ENCODE peak calls at places on chromosomes 7 and 10, in four cellular contexts. K, T, V and B are unnamed samples.

GRCh38 chr7:41007351-41007751 is 695.5 kb downstream of the INHBA start:
- DNase-seq in K (no peak), T (no peak), V (no peak), B (no peak)

GRCh38 chr10:68506406-68506805 is 20.9 kb downstream of the SLC25A16 start:
- DNase-seq in K (no peak), T (no peak), V (no peak), B (no peak)

GRCh38 chr10:85597006-85597405 is 769.6 kb downstream of the GRID1 start:
- DNase-seq in K (no peak), T (no peak), V (no peak), B (no peak)

GRCh38 chr7:130147710-130148325 is 57.4 kb downstream of the TMEM209 start:
- DNase-seq in K (no peak), T (no peak), V (no peak), B (no peak)

GRCh38 chr7:92831716-92832622 is 4.4 kb downstream of the CDK6 start:
- DNase-seq in K (peak), T (no peak), V (no peak), B (no peak)

GRCh38 chr10:72085864-72086465 is 2.4 kb downstream of the SPOCK2 start:
- DNase-seq in K (no peak), T (no peak), V (no peak), B (no peak)

GRCh38 chr10:70125918-70126590 is 6.6 kb downstream of the AIFM2 start:
- DNase-seq in K (no peak), T (no peak), V (no peak), B (no peak)

GRCh38 chr10:94038024-94038423 is 44.3 kb downstream of the PLCE1 start:
- DNase-seq in K (no peak), T (no peak), V (no peak), B (no peak)

GRCh38 chr7:105309235-105310156 is 79.2 kb downstream of the SRPK2 start:
- DNase-seq in K (no peak), T (no peak), V (no peak), B (no peak)

GRCh38 chr7:100949227-100949930 is at the start of gene MUC3A:
- DNase-seq in K (no peak), T (no peak), V (no peak), B (no peak)

DNA sequence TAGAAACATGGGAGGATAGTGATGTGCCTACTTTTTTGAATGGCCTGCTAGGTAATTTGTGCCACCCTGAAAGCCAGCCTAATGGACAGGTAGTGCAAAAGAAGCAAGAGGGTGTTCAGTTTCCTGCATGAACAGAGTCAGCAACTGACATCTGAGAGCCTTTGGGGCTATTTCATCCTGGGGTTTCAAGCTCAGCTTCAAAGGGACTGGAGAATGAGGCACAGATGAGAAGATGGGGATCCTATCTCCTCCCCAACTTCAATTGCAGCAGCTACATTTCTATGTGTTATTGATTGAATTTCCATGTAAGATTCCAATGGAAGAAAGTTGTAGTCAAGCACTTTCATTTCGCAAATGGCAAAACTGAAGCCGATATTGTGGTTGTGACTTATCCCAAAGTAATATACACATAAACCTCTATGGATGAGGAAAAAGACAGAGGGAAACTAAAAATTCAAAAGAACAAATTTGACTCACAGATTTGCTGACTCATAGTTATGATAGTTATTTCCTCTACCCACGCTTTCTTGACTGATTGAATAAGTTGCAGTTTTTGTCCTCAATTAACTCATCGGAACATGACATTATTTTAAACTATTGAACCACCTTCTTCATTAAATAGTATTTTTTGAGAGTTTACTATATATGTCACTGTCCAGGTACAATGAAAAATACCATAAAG is 42.6 kb upstream of the NRP1 start:
- DNase-seq in K (peak), T (no peak), V (no peak), B (no peak)
- H3K4me3 ChIP-seq in K (no peak), T (no peak), V (no peak), B (no peak)

GRCh38 chr7:135159359-135160087 is 11.0 kb downstream of the CYREN start:
- DNase-seq in K (no peak), T (no peak), V (no peak), B (no peak)
- H3K4me3 ChIP-seq in K (no peak), T (peak), V (no peak), B (no peak)

GRCh38 chr7:123771256-123771655 is 22.5 kb upstream of the WASL start:
- DNase-seq in K (peak), T (no peak), V (no peak), B (no peak)
- H3K4me3 ChIP-seq in K (no peak), T (no peak), V (no peak), B (no peak)

DNA sequence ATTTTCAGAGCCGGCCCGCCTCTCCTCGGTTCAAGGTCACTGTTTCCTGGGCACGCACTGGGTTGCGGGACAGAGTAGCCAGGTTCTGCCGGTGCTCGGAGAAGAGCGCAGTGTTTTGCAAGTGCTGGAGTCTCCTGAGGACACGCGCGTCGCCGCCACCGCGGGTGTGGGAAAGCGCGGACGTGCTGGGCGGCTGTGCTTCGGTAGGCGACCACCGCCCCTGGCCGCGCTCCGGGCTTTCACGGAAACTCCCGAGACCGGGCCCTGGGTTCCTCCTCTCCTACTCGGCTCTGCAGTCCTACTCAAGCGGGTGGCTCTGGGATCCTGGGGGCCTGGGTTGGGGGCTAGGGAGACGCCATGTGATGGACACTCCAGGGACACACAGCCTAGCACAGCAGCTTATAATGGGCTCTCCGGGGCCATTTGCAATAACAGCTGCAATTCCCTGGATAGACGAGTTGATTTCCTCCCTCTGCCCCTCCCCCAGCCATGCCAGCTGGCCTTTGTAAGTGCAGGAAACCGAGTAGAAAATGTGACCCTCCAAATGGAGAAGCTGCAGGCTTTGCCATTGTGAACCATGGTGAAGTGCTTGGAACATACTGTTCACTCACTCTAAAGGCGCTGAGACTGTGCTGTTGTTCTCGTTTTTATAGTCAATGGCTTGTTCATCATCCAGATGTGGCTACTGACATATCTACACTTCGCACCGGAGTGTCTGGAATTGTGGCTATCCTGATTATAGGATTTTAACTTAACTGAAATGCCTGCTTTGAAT is 2.1 kb downstream of the FRAT1 start:
- DNase-seq in K (no peak), T (no peak), V (peak), B (no peak)
- H3K4me3 ChIP-seq in K (no peak), T (peak), V (peak), B (peak)

DNA sequence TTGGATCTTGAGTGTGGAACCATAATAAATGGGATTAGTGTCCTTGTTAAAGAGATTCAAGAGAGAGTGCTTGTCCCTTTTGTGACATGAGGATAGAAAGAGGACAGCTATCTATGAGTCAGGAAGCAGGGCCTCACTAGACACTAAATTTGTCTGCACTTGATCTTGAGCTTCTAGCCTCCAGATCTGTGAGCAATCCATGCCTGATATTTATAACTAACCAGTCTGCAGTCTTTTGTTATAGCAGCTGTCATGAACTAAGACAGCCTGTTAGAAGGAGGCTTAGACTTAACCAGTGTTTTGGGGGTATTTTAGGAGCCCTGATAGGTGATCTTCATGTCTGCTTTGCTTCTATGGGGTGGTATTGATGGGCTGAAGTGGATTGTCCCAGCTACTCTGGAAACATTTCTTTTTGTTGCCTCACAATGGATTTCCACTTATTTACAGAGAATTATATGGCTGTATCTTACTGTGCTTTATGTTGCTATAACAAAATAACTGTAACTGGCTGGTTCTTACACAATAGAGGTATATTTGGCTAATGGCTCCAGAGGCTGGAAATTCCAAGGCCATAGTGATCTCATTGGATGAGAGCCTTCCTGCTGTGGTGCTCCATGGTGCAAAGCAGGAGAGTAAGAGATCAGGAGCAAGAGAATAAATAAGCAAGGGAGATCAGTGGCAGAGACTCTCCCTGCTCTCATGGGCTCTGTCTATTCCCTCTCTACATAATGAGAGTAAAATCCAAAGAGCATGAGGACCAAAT is 23.4 kb upstream of the AKR1C3 start:
- DNase-seq in K (no peak), T (no peak), V (no peak), B (no peak)
- H3K4me3 ChIP-seq in K (no peak), T (no peak), V (no peak), B (no peak)

GRCh38 chr7:68537228-68538071 is 1060.8 kb upstream of the AUTS2 start:
- DNase-seq in K (no peak), T (no peak), V (no peak), B (no peak)
- H3K4me3 ChIP-seq in K (no peak), T (no peak), V (no peak), B (no peak)

GRCh38 chr7:125136341-125136740 is 206.7 kb upstream of the POT1 start:
- DNase-seq in K (peak), T (no peak), V (no peak), B (no peak)
- H3K4me3 ChIP-seq in K (no peak), T (no peak), V (no peak), B (no peak)

GRCh38 chr7:84193787-84194186 is 802 bp downstream of the SEMA3A start:
- DNase-seq in K (no peak), T (no peak), V (no peak), B (no peak)
- H3K4me3 ChIP-seq in K (peak), T (no peak), V (peak), B (peak)